ENCODE peak calls at places on chromosome 4, in four cellular contexts. P, H, M and E are unnamed samples.

GRCh38 chr4:100095729-100096595 is 94.3 kb downstream of the DDIT4L start:
- DNase-seq in P (peak), H (peak), M (peak), E (no peak)

GRCh38 chr4:105179539-105180401 is 33.1 kb downstream of the TET2 start:
- DNase-seq in P (no peak), H (no peak), M (no peak), E (no peak)

GRCh38 chr4:6134612-6135220 is 65.6 kb downstream of the JAKMIP1 start:
- DNase-seq in P (no peak), H (no peak), M (no peak), E (peak)

GRCh38 chr4:20591571-20592455 is 108.4 kb upstream of the PACRGL start:
- DNase-seq in P (no peak), H (no peak), M (no peak), E (no peak)

GRCh38 chr4:74755486-74755885 is 38.8 kb downstream of the BTC start:
- DNase-seq in P (no peak), H (no peak), M (no peak), E (no peak)

GRCh38 chr4:87179751-87180150 is 40.7 kb downstream of the KLHL8 start:
- DNase-seq in P (no peak), H (no peak), M (no peak), E (no peak)

GRCh38 chr4:8198206-8198905 is 734 bp upstream of the SH3TC1 start:
- DNase-seq in P (no peak), H (no peak), M (no peak), E (no peak)

GRCh38 chr4:36213956-36214355 is 30.4 kb downstream of the ARAP2 start:
- DNase-seq in P (no peak), H (no peak), M (no peak), E (no peak)

GRCh38 chr4:134787315-134787714 is 585.7 kb upstream of the PABPC4L start:
- DNase-seq in P (no peak), H (no peak), M (no peak), E (no peak)

GRCh38 chr4:184476660-184477059 is 2.3 kb upstream of the IRF2 start:
- DNase-seq in P (no peak), H (no peak), M (no peak), E (no peak)

GRCh38 chr4:76301775-76302162 is 4.8 kb upstream of the STBD1 start:
- DNase-seq in P (no peak), H (no peak), M (no peak), E (no peak)

GRCh38 chr4:70637239-70637920 is 8.8 kb downstream of the ENAM start:
- DNase-seq in P (no peak), H (no peak), M (no peak), E (no peak)

GRCh38 chr4:40303751-40304150 is 31.4 kb upstream of the CHRNA9 start:
- DNase-seq in P (no peak), H (no peak), M (no peak), E (no peak)

GRCh38 chr4:151917145-151917775 is 156.5 kb upstream of the GATB start:
- DNase-seq in P (no peak), H (no peak), M (peak), E (no peak)

GRCh38 chr4:86261634-86262033 is 98.2 kb downstream of the MAPK10 start:
- DNase-seq in P (no peak), H (no peak), M (no peak), E (no peak)

GRCh38 chr4:1715002-1715761 is 3.1 kb upstream of the SLBP start:
- DNase-seq in P (no peak), H (no peak), M (no peak), E (no peak)

GRCh38 chr4:61443813-61444510 is 243.8 kb downstream of the ADGRL3 start:
- DNase-seq in P (no peak), H (no peak), M (no peak), E (no peak)

GRCh38 chr4:99679204-99679603 is 21.6 kb upstream of the C4orf54 start:
- DNase-seq in P (no peak), H (no peak), M (no peak), E (no peak)

GRCh38 chr4:24625091-24625490 is 40.7 kb upstream of the DHX15 start:
- DNase-seq in P (no peak), H (no peak), M (no peak), E (no peak)

GRCh38 chr4:183161630-183162029 is 62.6 kb downstream of the WWC2 start:
- DNase-seq in P (no peak), H (no peak), M (no peak), E (no peak)

GRCh38 chr4:184961693-184962092 is 56.6 kb upstream of the HELT start:
- DNase-seq in P (no peak), H (no peak), M (peak), E (no peak)

GRCh38 chr4:81528200-81528599 is 56.5 kb upstream of the RASGEF1B start:
- DNase-seq in P (no peak), H (no peak), M (no peak), E (no peak)

GRCh38 chr4:159508917-159509500 is 406.1 kb downstream of the RAPGEF2 start:
- DNase-seq in P (no peak), H (no peak), M (no peak), E (no peak)

GRCh38 chr4:103076777-103077347 is 301 bp upstream of the SLC9B2 start:
- DNase-seq in P (no peak), H (no peak), M (no peak), E (no peak)

GRCh38 chr4:173039617-173040176 is 128.9 kb upstream of the GALNT7 start:
- DNase-seq in P (no peak), H (no peak), M (no peak), E (no peak)

GRCh38 chr4:114658179-114658578 is 59.6 kb downstream of the UGT8 start:
- DNase-seq in P (no peak), H (no peak), M (no peak), E (no peak)

GRCh38 chr4:15738877-15739276 is 36.0 kb downstream of the BST1 start:
- DNase-seq in P (no peak), H (no peak), M (no peak), E (no peak)

GRCh38 chr4:104334410-104334809 is 160.3 kb downstream of the CXXC4 start:
- DNase-seq in P (no peak), H (no peak), M (no peak), E (no peak)

GRCh38 chr4:43357252-43357974 is 464.9 kb downstream of the GRXCR1 start:
- DNase-seq in P (no peak), H (no peak), M (no peak), E (no peak)

GRCh38 chr4:2286904-2287593 is 25.1 kb upstream of the MXD4 start:
- DNase-seq in P (no peak), H (no peak), M (no peak), E (no peak)

GRCh38 chr4:156962551-156962974 is 9.0 kb downstream of the PDGFC start:
- DNase-seq in P (no peak), H (no peak), M (no peak), E (no peak)

GRCh38 chr4:151822331-151822730 is 61.5 kb upstream of the GATB start:
- DNase-seq in P (no peak), H (no peak), M (no peak), E (no peak)

GRCh38 chr4:87017580-87018061 is 82.8 kb downstream of the AFF1 start:
- DNase-seq in P (no peak), H (no peak), M (no peak), E (no peak)

GRCh38 chr4:56183344-56183959 is 203.8 kb downstream of the AASDH start:
- DNase-seq in P (peak), H (no peak), M (no peak), E (no peak)

GRCh38 chr4:143346208-143346607 is 9.5 kb downstream of the GAB1 start:
- DNase-seq in P (no peak), H (no peak), M (no peak), E (no peak)

GRCh38 chr4:8849266-8850073 is 22.2 kb downstream of the HMX1 start:
- DNase-seq in P (no peak), H (no peak), M (peak), E (no peak)

GRCh38 chr4:90498175-90498574 is 371.0 kb downstream of the CCSER1 start:
- DNase-seq in P (no peak), H (no peak), M (no peak), E (no peak)

GRCh38 chr4:54626113-54626512 is 31.6 kb upstream of the KIT start:
- DNase-seq in P (no peak), H (no peak), M (no peak), E (no peak)

GRCh38 chr4:147325566-147325965 is 155.3 kb upstream of the EDNRA start:
- DNase-seq in P (no peak), H (no peak), M (no peak), E (no peak)

GRCh38 chr4:833731-834367 is 7.9 kb upstream of the CPLX1 start:
- DNase-seq in P (no peak), H (no peak), M (no peak), E (no peak)